ENCODE peak calls at places on chromosomes 13 and 19, in eight cellular contexts. T, W, Q, D, V, U, B and A are unnamed samples.

GRCh38 chr13:33146843-33147611 is 130.8 kb downstream of the KL start:
- DNase-seq in T (no peak), W (no peak), Q (no peak), D (no peak), V (no peak), U (no peak), B (no peak), A (no peak)

GRCh38 chr13:25468330-25469178 is 96.8 kb downstream of the ATP8A2 start:
- DNase-seq in T (peak; percentile 49), W (no peak), Q (peak; percentile 5), D (peak; percentile 61), V (peak; percentile 78), U (peak; percentile 54), B (no peak), A (no peak)

GRCh38 chr19:31139871-31140505 is 209.2 kb downstream of the TSHZ3 start:
- DNase-seq in T (no peak), W (no peak), Q (no peak), D (no peak), V (no peak), U (peak; percentile 94), B (peak; percentile 87), A (no peak)

GRCh38 chr13:59399513-59399912 is 764.2 kb downstream of the DIAPH3 start:
- DNase-seq in T (no peak), W (no peak), Q (no peak), D (no peak), V (no peak), U (no peak), B (no peak), A (no peak)

GRCh38 chr19:11480081-11480926 is 542 bp downstream of the ELAVL3 start:
- DNase-seq in T (no peak), W (no peak), Q (no peak), D (no peak), V (peak; percentile 10), U (no peak), B (no peak), A (no peak)

GRCh38 chr19:30695171-30695875 is 323.1 kb downstream of the ZNF536 start:
- DNase-seq in T (no peak), W (no peak), Q (no peak), D (peak; percentile 48), V (no peak), U (no peak), B (no peak), A (no peak)

GRCh38 chr19:43749152-43749551 is 5.6 kb downstream of the SMG9 start:
- DNase-seq in T (no peak), W (no peak), Q (no peak), D (no peak), V (no peak), U (no peak), B (no peak), A (no peak)

GRCh38 chr13:23599083-23599925 is 29.1 kb downstream of the TNFRSF19 start:
- DNase-seq in T (no peak), W (no peak), Q (no peak), D (no peak), V (no peak), U (peak; percentile 32), B (no peak), A (no peak)

GRCh38 chr13:49908637-49909036 is 27.5 kb downstream of the SPRYD7 start:
- DNase-seq in T (no peak), W (no peak), Q (no peak), D (no peak), V (no peak), U (no peak), B (no peak), A (no peak)

GRCh38 chr13:42396501-42396900 is 124.5 kb downstream of the AKAP11 start:
- DNase-seq in T (no peak), W (no peak), Q (no peak), D (no peak), V (no peak), U (no peak), B (no peak), A (peak; percentile 51)